ENCODE peak calls at places on chromosome 15, in eight cellular contexts. One of them, this sample, is unnamed.

GRCh38 chr15:31309893-31310606 is 16.6 kb upstream of the KLF13 start:
- DNase-seq in breast epithelium: peak
- DNase-seq in K562: no peak
- DNase-seq in HCT116: no peak
- DNase-seq in transverse colon: no peak
- DNase-seq in adrenal gland: no peak
- DNase-seq in thyroid gland: no peak
- DNase-seq in esophagus muscularis mucosa: peak
- DNase-seq in this sample: no peak

GRCh38 chr15:63945005-63945788 is 101.1 kb downstream of the DAPK2 start:
- DNase-seq in thyroid gland: peak
- DNase-seq in K562: peak
- DNase-seq in HCT116: peak
- DNase-seq in adrenal gland: peak
- DNase-seq in breast epithelium: peak
- DNase-seq in esophagus muscularis mucosa: peak
- DNase-seq in transverse colon: peak
- DNase-seq in this sample: no peak

GRCh38 chr15:86570738-86571137 is 491.1 kb downstream of the AGBL1 start:
- DNase-seq in K562: no peak
- DNase-seq in adrenal gland: no peak
- DNase-seq in HCT116: no peak
- DNase-seq in thyroid gland: peak
- DNase-seq in breast epithelium: no peak
- DNase-seq in transverse colon: no peak
- DNase-seq in esophagus muscularis mucosa: no peak
- DNase-seq in this sample: no peak

GRCh38 chr15:42110367-42110766 is 16.0 kb upstream of the PLA2G4D start:
- DNase-seq in adrenal gland: no peak
- DNase-seq in breast epithelium: no peak
- DNase-seq in K562: no peak
- DNase-seq in thyroid gland: peak
- DNase-seq in esophagus muscularis mucosa: no peak
- DNase-seq in transverse colon: no peak
- DNase-seq in HCT116: no peak
- DNase-seq in this sample: no peak

GRCh38 chr15:34436956-34437442 is 609 bp downstream of the GOLGA8A start:
- DNase-seq in adrenal gland: peak
- DNase-seq in esophagus muscularis mucosa: no peak
- DNase-seq in K562: peak
- DNase-seq in HCT116: no peak
- DNase-seq in breast epithelium: no peak
- DNase-seq in transverse colon: peak
- DNase-seq in thyroid gland: peak
- DNase-seq in this sample: no peak

GRCh38 chr15:61794276-61794675 is 266.0 kb downstream of the VPS13C start:
- DNase-seq in thyroid gland: no peak
- DNase-seq in adrenal gland: no peak
- DNase-seq in K562: no peak
- DNase-seq in breast epithelium: no peak
- DNase-seq in esophagus muscularis mucosa: no peak
- DNase-seq in transverse colon: no peak
- DNase-seq in HCT116: no peak
- DNase-seq in this sample: no peak

GRCh38 chr15:73681856-73682596 is 2.2 kb upstream of the CD276 start:
- DNase-seq in breast epithelium: no peak
- DNase-seq in HCT116: no peak
- DNase-seq in K562: no peak
- DNase-seq in esophagus muscularis mucosa: no peak
- DNase-seq in adrenal gland: peak
- DNase-seq in transverse colon: no peak
- DNase-seq in thyroid gland: no peak
- DNase-seq in this sample: no peak

GRCh38 chr15:38164061-38164460 is 88.6 kb upstream of the SPRED1 start:
- DNase-seq in esophagus muscularis mucosa: no peak
- DNase-seq in transverse colon: no peak
- DNase-seq in K562: no peak
- DNase-seq in HCT116: no peak
- DNase-seq in adrenal gland: no peak
- DNase-seq in breast epithelium: no peak
- DNase-seq in thyroid gland: no peak
- DNase-seq in this sample: no peak

GRCh38 chr15:99578809-99579208 is 13.0 kb downstream of the MEF2A start:
- DNase-seq in thyroid gland: no peak
- DNase-seq in HCT116: no peak
- DNase-seq in breast epithelium: no peak
- DNase-seq in esophagus muscularis mucosa: no peak
- DNase-seq in K562: no peak
- DNase-seq in adrenal gland: no peak
- DNase-seq in transverse colon: no peak
- DNase-seq in this sample: no peak

GRCh38 chr15:33094336-33094735 is 100.2 kb downstream of the FMN1 start:
- DNase-seq in thyroid gland: no peak
- DNase-seq in K562: no peak
- DNase-seq in transverse colon: no peak
- DNase-seq in adrenal gland: no peak
- DNase-seq in esophagus muscularis mucosa: no peak
- DNase-seq in HCT116: no peak
- DNase-seq in breast epithelium: no peak
- DNase-seq in this sample: no peak

GRCh38 chr15:47885921-47886320 is 168.6 kb downstream of the SEMA6D start:
- DNase-seq in K562: no peak
- DNase-seq in adrenal gland: no peak
- DNase-seq in esophagus muscularis mucosa: no peak
- DNase-seq in thyroid gland: no peak
- DNase-seq in HCT116: no peak
- DNase-seq in breast epithelium: no peak
- DNase-seq in transverse colon: no peak
- DNase-seq in this sample: no peak

GRCh38 chr15:59029554-59029953 is 42.1 kb downstream of the RNF111 start:
- DNase-seq in adrenal gland: no peak
- DNase-seq in breast epithelium: no peak
- DNase-seq in transverse colon: no peak
- DNase-seq in HCT116: no peak
- DNase-seq in K562: no peak
- DNase-seq in esophagus muscularis mucosa: no peak
- DNase-seq in thyroid gland: no peak
- DNase-seq in this sample: no peak

GRCh38 chr15:97091093-97091492 is 760.6 kb downstream of the NR2F2 start:
- DNase-seq in breast epithelium: no peak
- DNase-seq in HCT116: no peak
- DNase-seq in transverse colon: no peak
- DNase-seq in thyroid gland: no peak
- DNase-seq in K562: no peak
- DNase-seq in adrenal gland: no peak
- DNase-seq in esophagus muscularis mucosa: no peak
- DNase-seq in this sample: no peak

GRCh38 chr15:74695597-74696397 is at the start of gene EDC3:
- DNase-seq in transverse colon: peak
- DNase-seq in breast epithelium: peak
- DNase-seq in HCT116: peak
- DNase-seq in adrenal gland: peak
- DNase-seq in K562: peak
- DNase-seq in thyroid gland: peak
- DNase-seq in esophagus muscularis mucosa: peak
- DNase-seq in this sample: peak
- TF ChIP-seq POLR2A in transverse colon: peak
- TF ChIP-seq POLR2A in breast epithelium: peak
- TF ChIP-seq POLR2A in HCT116: peak
- TF ChIP-seq POLR2A in adrenal gland: no peak
- TF ChIP-seq POLR2A in K562: peak
- TF ChIP-seq POLR2A in thyroid gland: peak
- TF ChIP-seq POLR2A in esophagus muscularis mucosa: no peak
- TF ChIP-seq POLR2A in this sample: peak

DNA sequence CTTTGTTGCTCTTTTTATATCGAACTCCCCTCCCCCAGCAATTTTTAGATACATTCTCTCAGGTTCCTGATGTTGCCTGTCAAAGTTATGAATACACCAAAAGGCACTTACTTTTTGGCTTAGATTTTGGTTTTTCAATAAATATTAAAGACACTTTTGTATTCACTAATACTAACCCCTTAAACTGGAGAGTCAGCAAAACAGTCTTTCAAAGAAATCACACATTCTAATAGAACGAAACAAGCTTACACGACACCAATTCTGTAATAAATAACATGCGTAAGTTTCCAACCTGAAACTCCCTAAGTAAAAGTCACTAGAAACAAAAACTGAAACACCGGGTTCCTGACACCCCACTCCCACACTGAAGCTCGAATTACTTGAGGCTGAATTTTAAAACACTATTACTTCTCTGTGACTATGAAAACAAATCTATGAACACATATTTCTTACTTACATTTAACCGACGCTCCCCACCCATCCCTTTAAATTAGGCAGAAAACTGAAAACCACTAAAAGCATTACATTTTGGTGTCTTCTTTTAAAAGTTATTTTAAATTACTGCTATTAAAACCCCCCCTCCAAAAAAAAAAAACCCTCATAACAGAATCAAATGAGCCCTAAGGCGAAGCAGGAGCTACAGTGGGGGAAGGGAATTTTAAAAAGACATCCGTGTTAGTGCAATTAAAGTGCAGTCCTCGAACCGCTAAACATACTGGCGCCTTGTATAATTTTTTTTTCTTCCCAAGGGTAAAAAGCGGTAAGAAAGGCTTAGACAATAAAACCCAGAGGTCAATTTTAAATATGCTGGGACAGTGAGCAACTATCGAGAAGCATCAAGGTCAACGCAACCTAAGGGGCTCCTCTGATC is 940 bp downstream of the SPPL2A start:
- DNase-seq in K562: no peak
- DNase-seq in esophagus muscularis mucosa: no peak
- DNase-seq in transverse colon: no peak
- DNase-seq in adrenal gland: no peak
- DNase-seq in HCT116: no peak
- DNase-seq in breast epithelium: no peak
- DNase-seq in thyroid gland: no peak
- DNase-seq in this sample: no peak
- TF ChIP-seq POLR2A in K562: no peak
- TF ChIP-seq POLR2A in esophagus muscularis mucosa: no peak
- TF ChIP-seq POLR2A in transverse colon: no peak
- TF ChIP-seq POLR2A in adrenal gland: no peak
- TF ChIP-seq POLR2A in HCT116: no peak
- TF ChIP-seq POLR2A in breast epithelium: no peak
- TF ChIP-seq POLR2A in thyroid gland: no peak
- TF ChIP-seq POLR2A in this sample: no peak

GRCh38 chr15:69125236-69125635 is 35.2 kb upstream of the GLCE start:
- DNase-seq in transverse colon: no peak
- DNase-seq in adrenal gland: no peak
- DNase-seq in thyroid gland: no peak
- DNase-seq in esophagus muscularis mucosa: no peak
- DNase-seq in HCT116: no peak
- DNase-seq in K562: no peak
- DNase-seq in breast epithelium: no peak
- DNase-seq in this sample: no peak

GRCh38 chr15:69121198-69121828 is 39.1 kb upstream of the GLCE start:
- DNase-seq in breast epithelium: no peak
- DNase-seq in K562: no peak
- DNase-seq in adrenal gland: no peak
- DNase-seq in thyroid gland: no peak
- DNase-seq in transverse colon: no peak
- DNase-seq in HCT116: no peak
- DNase-seq in esophagus muscularis mucosa: no peak
- DNase-seq in this sample: no peak

GRCh38 chr15:69129026-69129385 is 31.4 kb upstream of the GLCE start:
- DNase-seq in HCT116: no peak
- DNase-seq in adrenal gland: no peak
- DNase-seq in breast epithelium: no peak
- DNase-seq in K562: no peak
- DNase-seq in esophagus muscularis mucosa: no peak
- DNase-seq in transverse colon: no peak
- DNase-seq in thyroid gland: no peak
- DNase-seq in this sample: peak

GRCh38 chr15:69127226-69127625 is 33.2 kb upstream of the GLCE start:
- DNase-seq in esophagus muscularis mucosa: no peak
- DNase-seq in breast epithelium: no peak
- DNase-seq in transverse colon: no peak
- DNase-seq in thyroid gland: no peak
- DNase-seq in K562: no peak
- DNase-seq in adrenal gland: no peak
- DNase-seq in HCT116: no peak
- DNase-seq in this sample: no peak

DNA sequence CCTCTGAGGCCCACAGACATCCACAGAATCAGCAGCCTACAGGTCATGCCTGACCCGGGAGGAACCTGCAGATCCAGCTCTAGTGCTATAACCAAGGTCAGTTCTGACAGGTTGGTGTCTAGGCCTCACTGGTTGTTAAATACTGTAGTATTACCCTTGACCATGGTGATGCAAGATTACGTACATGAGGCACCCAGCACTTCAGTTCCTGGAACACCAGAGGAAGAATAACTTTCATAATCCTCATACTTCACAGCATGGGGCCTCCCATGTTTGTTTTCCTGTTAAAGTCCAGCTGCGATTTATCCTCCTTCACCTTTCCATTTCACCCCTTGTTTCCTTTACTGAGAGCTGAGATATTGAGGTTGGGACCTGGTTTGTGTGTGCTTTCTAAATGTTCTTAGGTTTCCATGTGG is 34.4 kb upstream of the GLCE start:
- DNase-seq in transverse colon: no peak
- DNase-seq in esophagus muscularis mucosa: no peak
- DNase-seq in adrenal gland: peak
- DNase-seq in HCT116: no peak
- DNase-seq in K562: no peak
- DNase-seq in breast epithelium: no peak
- DNase-seq in thyroid gland: no peak
- DNase-seq in this sample: no peak
- TF ChIP-seq POLR2A in transverse colon: no peak
- TF ChIP-seq POLR2A in esophagus muscularis mucosa: no peak
- TF ChIP-seq POLR2A in adrenal gland: no peak
- TF ChIP-seq POLR2A in HCT116: no peak
- TF ChIP-seq POLR2A in K562: no peak
- TF ChIP-seq POLR2A in breast epithelium: no peak
- TF ChIP-seq POLR2A in thyroid gland: no peak
- TF ChIP-seq POLR2A in this sample: no peak

GRCh38 chr15:52019394-52020252 is 604 bp downstream of the MAPK6 start:
- DNase-seq in breast epithelium: peak
- DNase-seq in esophagus muscularis mucosa: peak
- DNase-seq in HCT116: no peak
- DNase-seq in adrenal gland: peak
- DNase-seq in K562: peak
- DNase-seq in thyroid gland: peak
- DNase-seq in transverse colon: peak
- DNase-seq in this sample: peak

GRCh38 chr15:52021892-52022540 is 3.0 kb downstream of the MAPK6 start:
- DNase-seq in K562: no peak
- DNase-seq in thyroid gland: peak
- DNase-seq in HCT116: no peak
- DNase-seq in adrenal gland: no peak
- DNase-seq in transverse colon: no peak
- DNase-seq in breast epithelium: no peak
- DNase-seq in esophagus muscularis mucosa: no peak
- DNase-seq in this sample: no peak

GRCh38 chr15:52023169-52023922 is 4.3 kb downstream of the MAPK6 start:
- DNase-seq in K562: no peak
- DNase-seq in transverse colon: no peak
- DNase-seq in thyroid gland: no peak
- DNase-seq in breast epithelium: no peak
- DNase-seq in esophagus muscularis mucosa: no peak
- DNase-seq in HCT116: no peak
- DNase-seq in adrenal gland: no peak
- DNase-seq in this sample: no peak

GRCh38 chr15:52020253-52021085 is 1.4 kb downstream of the MAPK6 start:
- DNase-seq in HCT116: no peak
- DNase-seq in adrenal gland: no peak
- DNase-seq in K562: no peak
- DNase-seq in thyroid gland: no peak
- DNase-seq in breast epithelium: no peak
- DNase-seq in esophagus muscularis mucosa: no peak
- DNase-seq in transverse colon: no peak
- DNase-seq in this sample: no peak

GRCh38 chr15:52021128-52021671 is 2.2 kb downstream of the MAPK6 start:
- DNase-seq in esophagus muscularis mucosa: no peak
- DNase-seq in transverse colon: peak
- DNase-seq in K562: peak
- DNase-seq in HCT116: peak
- DNase-seq in breast epithelium: no peak
- DNase-seq in adrenal gland: peak
- DNase-seq in thyroid gland: peak
- DNase-seq in this sample: peak
- TF ChIP-seq POLR2A in esophagus muscularis mucosa: no peak
- TF ChIP-seq POLR2A in transverse colon: no peak
- TF ChIP-seq POLR2A in K562: peak
- TF ChIP-seq POLR2A in HCT116: no peak
- TF ChIP-seq POLR2A in breast epithelium: no peak
- TF ChIP-seq POLR2A in adrenal gland: peak
- TF ChIP-seq POLR2A in thyroid gland: no peak
- TF ChIP-seq POLR2A in this sample: no peak

This sample was measured in upper lobe of left lung.